ENCODE peak calls at places on chromosomes 7 and 10, in eight cellular contexts. B is esophagus squamous epithelium, G is psoas muscle, J is colonic mucosa, D is cardiac fibroblast, L is IMR-90, M is bronchial epithelial cell, Z is dorsolateral prefrontal cortex. S is an unnamed sample.

GRCh38 chr7:27547401-27547800 is 115.3 kb downstream of the HIBADH start:
- DNase-seq in B (no peak), G (no peak), J (no peak), D (peak; percentile 41), L (peak; percentile 69), M (no peak), Z (no peak), S (no peak)

GRCh38 chr10:26554246-26554645 is 116.1 kb downstream of the APBB1IP start:
- DNase-seq in B (no peak), G (no peak), J (no peak), D (no peak), L (no peak), M (no peak), Z (no peak), S (no peak)

GRCh38 chr10:43225787-43226153 is 41.1 kb downstream of the RASGEF1A start:
- DNase-seq in B (no peak), G (no peak), J (peak; percentile 11), D (no peak), L (no peak), M (no peak), Z (peak; percentile 31), S (no peak)

GRCh38 chr10:6012506-6012905 is 35.2 kb upstream of the IL15RA start:
- DNase-seq in B (no peak), G (no peak), J (no peak), D (no peak), L (no peak), M (no peak), Z (no peak), S (no peak)

GRCh38 chr10:101415884-101416283 is 61.9 kb downstream of the BTRC start:
- DNase-seq in B (no peak), G (no peak), J (no peak), D (no peak), L (no peak), M (no peak), Z (no peak), S (no peak)

GRCh38 chr10:118753331-118753730 is 1.4 kb downstream of the CACUL1 start:
- DNase-seq in B (no peak), G (no peak), J (no peak), D (peak; percentile 16), L (peak; percentile 44), M (peak; percentile 18), Z (no peak), S (no peak)

GRCh38 chr7:2520131-2520807 is 695 bp downstream of the LFNG start:
- DNase-seq in B (no peak), G (no peak), J (peak; percentile 68), D (no peak), L (no peak), M (no peak), Z (no peak), S (no peak)

GRCh38 chr10:52778511-52779392 is 6.2 kb upstream of the MBL2 start:
- DNase-seq in B (no peak), G (no peak), J (no peak), D (peak; percentile 49), L (peak; percentile 18), M (peak; percentile 33), Z (no peak), S (peak; percentile 41)

GRCh38 chr7:102236592-102237287 is 49.9 kb upstream of the SH2B2 start:
- DNase-seq in B (no peak), G (peak; percentile 72), J (peak; percentile 70), D (peak; percentile 76), L (peak; percentile 56), M (peak; percentile 26), Z (peak; percentile 59), S (no peak)

GRCh38 chr10:14384915-14385314 is 54.2 kb upstream of the FRMD4A start:
- DNase-seq in B (no peak), G (no peak), J (no peak), D (no peak), L (no peak), M (no peak), Z (no peak), S (no peak)

GRCh38 chr7:143229054-143229790 is 7.4 kb downstream of the TAS2R40 start:
- DNase-seq in B (no peak), G (no peak), J (no peak), D (no peak), L (no peak), M (no peak), Z (no peak), S (peak; percentile 13)

GRCh38 chr7:128017880-128018845 is 13.1 kb downstream of the LRRC4 start:
- DNase-seq in B (no peak), G (no peak), J (no peak), D (peak; percentile 64), L (peak; percentile 51), M (peak; percentile 92), Z (no peak), S (no peak)

GRCh38 chr10:100148353-100149211 is 37.2 kb downstream of the ERLIN1 start:
- DNase-seq in B (no peak), G (no peak), J (no peak), D (peak; percentile 82), L (peak; percentile 58), M (peak; percentile 100), Z (no peak), S (no peak)

GRCh38 chr7:95472521-95473160 is 13.1 kb upstream of the ASB4 start:
- DNase-seq in B (no peak), G (no peak), J (no peak), D (peak; percentile 21), L (peak; percentile 3), M (peak; percentile 33), Z (no peak), S (no peak)

DNA sequence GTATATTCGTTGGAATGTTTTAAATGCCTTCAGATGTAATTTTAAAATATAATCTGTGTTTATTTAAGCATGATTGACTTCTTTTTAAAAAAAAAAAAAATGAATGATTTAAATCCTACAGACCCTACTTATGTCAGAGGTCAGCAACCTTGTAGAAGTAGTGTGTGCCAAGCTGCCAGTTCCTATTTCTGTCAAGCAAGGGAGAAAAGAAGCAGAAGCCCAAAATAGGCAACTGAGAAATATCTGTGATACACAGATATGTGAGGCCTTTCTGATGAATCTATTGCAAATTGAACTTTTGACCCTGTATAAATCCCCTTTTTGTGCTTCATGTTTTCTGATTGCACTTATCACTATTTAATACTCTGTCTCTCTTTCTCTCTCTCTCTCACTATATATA is 199.5 kb downstream of the LRRN3 start:
- DNase-seq in B (no peak), G (no peak), J (no peak), D (no peak), L (no peak), M (no peak), Z (no peak), S (no peak)
- H3K4me3 ChIP-seq in B (no peak overlapping the region), G (no peak overlapping the region), J (no peak overlapping the region), D (no peak overlapping the region), L (no peak overlapping the region), M (no peak overlapping the region), Z (no peak overlapping the region), S (no peak overlapping the region)

GRCh38 chr7:30183712-30184372 is 49.1 kb downstream of the MTURN start:
- DNase-seq in B (no peak), G (no peak), J (no peak), D (no peak), L (no peak), M (no peak), Z (no peak), S (no peak)
- H3K4me3 ChIP-seq in B (no peak overlapping the region), G (no peak overlapping the region), J (no peak overlapping the region), D (no peak overlapping the region), L (no peak overlapping the region), M (no peak overlapping the region), Z (no peak overlapping the region), S (no peak overlapping the region)

GRCh38 chr10:23063387-23064287 is 31.7 kb upstream of the MSRB2 start:
- DNase-seq in B (no peak), G (no peak), J (no peak), D (peak; percentile 32), L (peak; percentile 8), M (no peak), Z (peak; percentile 46), S (no peak)
- H3K4me3 ChIP-seq in B (no peak overlapping the region), G (peak overlapping the region; percentile 13), J (no peak overlapping the region), D (no peak overlapping the region), L (no peak overlapping the region), M (no peak overlapping the region), Z (peak overlapping the region; percentile 20), S (no peak overlapping the region)

GRCh38 chr10:36717118-36717517 is 408.3 kb upstream of the ANKRD30A start:
- DNase-seq in B (no peak), G (no peak), J (no peak), D (peak; percentile 21), L (peak; percentile 23), M (no peak), Z (no peak), S (no peak)
- H3K4me3 ChIP-seq in B (no peak overlapping the region), G (no peak overlapping the region), J (no peak overlapping the region), D (no peak overlapping the region), L (no peak overlapping the region), M (no peak overlapping the region), Z (no peak overlapping the region), S (no peak overlapping the region)

DNA sequence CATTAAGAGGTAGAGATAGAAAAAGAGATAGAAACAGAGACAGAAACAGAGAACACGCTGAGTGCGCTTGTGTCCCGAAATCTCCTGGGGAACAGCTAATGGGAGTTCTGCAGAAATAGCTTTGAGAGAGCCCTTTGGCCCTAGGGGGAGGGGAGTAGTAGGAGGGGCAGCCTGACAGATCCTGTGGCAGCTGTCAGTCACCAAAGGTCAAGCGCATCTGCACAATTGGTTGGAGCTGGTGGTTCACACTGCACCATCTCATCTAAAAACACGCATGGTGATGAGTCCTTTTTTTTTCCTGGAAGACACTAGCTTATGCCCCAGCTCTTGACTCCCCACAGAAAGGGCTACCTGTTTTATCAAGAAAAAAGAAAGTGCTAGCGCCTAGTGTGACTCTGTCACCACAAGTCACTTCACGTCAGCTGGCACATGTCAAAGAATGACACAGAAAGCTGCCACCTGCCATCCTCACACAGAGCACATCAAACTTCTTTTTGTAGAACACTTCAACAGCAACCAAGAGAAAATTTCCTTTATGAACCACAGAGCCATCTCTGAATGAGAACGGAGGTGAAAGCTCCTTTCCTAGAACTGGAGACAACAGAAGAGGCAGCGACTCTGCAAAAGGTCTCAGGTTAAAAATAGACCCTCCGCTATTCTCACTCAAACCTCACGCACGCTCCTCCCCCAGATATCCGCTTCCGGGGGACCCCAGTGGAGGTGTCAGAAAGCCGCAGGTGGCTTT is 125.7 kb downstream of the GFRA1 start:
- DNase-seq in B (no peak), G (no peak), J (no peak), D (no peak), L (no peak), M (no peak), Z (no peak), S (no peak)
- H3K4me3 ChIP-seq in B (no peak overlapping the region), G (no peak overlapping the region), J (no peak overlapping the region), D (no peak overlapping the region), L (no peak overlapping the region), M (no peak overlapping the region), Z (no peak overlapping the region), S (no peak overlapping the region)

GRCh38 chr7:117484988-117485655 is 5.3 kb downstream of the CFTR start:
- DNase-seq in B (no peak), G (no peak), J (no peak), D (no peak), L (no peak), M (no peak), Z (no peak), S (no peak)

GRCh38 chr7:117489911-117490310 is 10.1 kb downstream of the CFTR start:
- DNase-seq in B (no peak), G (no peak), J (peak; percentile 54), D (no peak), L (no peak), M (no peak), Z (no peak), S (no peak)

GRCh38 chr7:117489016-117489415 is 9.2 kb downstream of the CFTR start:
- DNase-seq in B (no peak), G (no peak), J (no peak), D (no peak), L (no peak), M (no peak), Z (no peak), S (no peak)

GRCh38 chr7:117493460-117493859 is 13.6 kb downstream of the CFTR start:
- DNase-seq in B (no peak), G (no peak), J (no peak), D (no peak), L (no peak), M (no peak), Z (no peak), S (no peak)

GRCh38 chr7:117489435-117489834 is 9.6 kb downstream of the CFTR start:
- DNase-seq in B (no peak), G (no peak), J (no peak), D (no peak), L (no peak), M (no peak), Z (no peak), S (no peak)
- H3K4me3 ChIP-seq in B (no peak overlapping the region), G (no peak overlapping the region), J (no peak overlapping the region), D (no peak overlapping the region), L (no peak overlapping the region), M (no peak overlapping the region), Z (no peak overlapping the region), S (no peak overlapping the region)